ENCODE peak calls at places on chromosomes 13 and 19, in four cellular contexts. One of them, this sample, is unnamed.

GRCh38 chr19:41484822-41485221 is 41.9 kb downstream of the ERICH4 start:
- DNase-seq in SK-N-SH: no peak
- DNase-seq in PC-3: no peak
- DNase-seq in HCT116: no peak
- DNase-seq in this sample: no peak

GRCh38 chr13:52454459-52454824 is 836 bp upstream of the CKAP2 start:
- DNase-seq in HCT116: no peak
- DNase-seq in PC-3: peak; percentile 11
- DNase-seq in SK-N-SH: peak; percentile 34
- DNase-seq in this sample: peak; percentile 77

GRCh38 chr13:32830632-32831031 is 185.6 kb upstream of the KL start:
- DNase-seq in SK-N-SH: no peak
- DNase-seq in HCT116: no peak
- DNase-seq in PC-3: no peak
- DNase-seq in this sample: no peak

GRCh38 chr19:42216653-42217521 is 590 bp downstream of the DEDD2 start:
- DNase-seq in HCT116: no peak
- DNase-seq in PC-3: peak; percentile 15
- DNase-seq in SK-N-SH: peak; percentile 86
- DNase-seq in this sample: peak; percentile 69

GRCh38 chr13:34941436-34941834 is 635 bp upstream of the NBEA start:
- DNase-seq in HCT116: no peak
- DNase-seq in PC-3: no peak
- DNase-seq in SK-N-SH: no peak
- DNase-seq in this sample: peak; percentile 8

GRCh38 chr13:110300090-110300815 is 6.7 kb downstream of the COL4A1 start:
- DNase-seq in SK-N-SH: no peak
- DNase-seq in PC-3: no peak
- DNase-seq in HCT116: no peak
- DNase-seq in this sample: no peak

GRCh38 chr19:6677924-6678689 is 8.1 kb upstream of the TNFSF14 start:
- DNase-seq in SK-N-SH: peak; percentile 44
- DNase-seq in HCT116: no peak
- DNase-seq in PC-3: no peak
- DNase-seq in this sample: no peak

GRCh38 chr19:41352609-41353465 is 885 bp downstream of the TGFB1 start:
- DNase-seq in PC-3: peak; percentile 49
- DNase-seq in HCT116: no peak
- DNase-seq in SK-N-SH: peak; percentile 79
- DNase-seq in this sample: peak; percentile 82

GRCh38 chr13:89212186-89212585 is 1541.0 kb downstream of the SLITRK5 start:
- DNase-seq in SK-N-SH: no peak
- DNase-seq in PC-3: no peak
- DNase-seq in HCT116: no peak
- DNase-seq in this sample: no peak

GRCh38 chr19:13212759-13213330 is 62.6 kb downstream of the IER2 start:
- DNase-seq in PC-3: peak; percentile 76
- DNase-seq in SK-N-SH: peak; percentile 72
- DNase-seq in HCT116: peak; percentile 56
- DNase-seq in this sample: peak; percentile 84

GRCh38 chr13:45206340-45206739 is 5.5 kb upstream of the KCTD4 start:
- DNase-seq in PC-3: peak; percentile 89
- DNase-seq in HCT116: peak; percentile 69
- DNase-seq in SK-N-SH: no peak
- DNase-seq in this sample: no peak

GRCh38 chr13:40618581-40619478 is 47.6 kb downstream of the FOXO1 start:
- DNase-seq in HCT116: no peak
- DNase-seq in PC-3: no peak
- DNase-seq in SK-N-SH: no peak
- DNase-seq in this sample: no peak

GRCh38 chr19:56840452-56841193 is at the start of the genes PEG3 and ZIM2:
- DNase-seq in PC-3: no peak
- DNase-seq in SK-N-SH: peak; percentile 76
- DNase-seq in HCT116: no peak
- DNase-seq in this sample: no peak

GRCh38 chr13:111122056-111122455 is 6.9 kb downstream of the ARHGEF7 start:
- DNase-seq in SK-N-SH: no peak
- DNase-seq in PC-3: no peak
- DNase-seq in HCT116: no peak
- DNase-seq in this sample: no peak

GRCh38 chr13:40920826-40921225 is 98.3 kb downstream of the ELF1 start:
- DNase-seq in HCT116: no peak
- DNase-seq in SK-N-SH: no peak
- DNase-seq in PC-3: peak; percentile 19
- DNase-seq in this sample: no peak

GRCh38 chr13:110716235-110716505 is 2.7 kb downstream of the ING1 start:
- DNase-seq in HCT116: no peak
- DNase-seq in SK-N-SH: no peak
- DNase-seq in PC-3: peak; percentile 40
- DNase-seq in this sample: peak; percentile 29

GRCh38 chr19:30165228-30165813 is 206.9 kb upstream of the ZNF536 start:
- DNase-seq in PC-3: no peak
- DNase-seq in SK-N-SH: no peak
- DNase-seq in HCT116: no peak
- DNase-seq in this sample: no peak

GRCh38 chr19:53019684-53020083 is 6.0 kb downstream of the ERVV-1 start:
- DNase-seq in HCT116: peak; percentile 3
- DNase-seq in PC-3: no peak
- DNase-seq in SK-N-SH: no peak
- DNase-seq in this sample: peak; percentile 46

GRCh38 chr19:40273469-40274360 is 11.4 kb downstream of the AKT2 start:
- DNase-seq in HCT116: no peak
- DNase-seq in SK-N-SH: no peak
- DNase-seq in PC-3: no peak
- DNase-seq in this sample: no peak

GRCh38 chr13:36979361-36980040 is 19.6 kb downstream of the ALG5 start:
- DNase-seq in PC-3: no peak
- DNase-seq in HCT116: no peak
- DNase-seq in SK-N-SH: no peak
- DNase-seq in this sample: no peak

GRCh38 chr13:75372517-75372916 is 109.5 kb downstream of the TBC1D4 start:
- DNase-seq in HCT116: no peak
- DNase-seq in SK-N-SH: peak; percentile 42
- DNase-seq in PC-3: peak; percentile 64
- DNase-seq in this sample: peak; percentile 74

GRCh38 chr19:51338563-51339312 is 3.2 kb downstream of the VSIG10L start:
- DNase-seq in PC-3: peak; percentile 88
- DNase-seq in SK-N-SH: peak; percentile 95
- DNase-seq in HCT116: peak; percentile 56
- DNase-seq in this sample: peak; percentile 87
- TF ChIP-seq EZH2phosphoT487 in PC-3: no peak
- TF ChIP-seq EZH2phosphoT487 in SK-N-SH: no peak
- TF ChIP-seq EZH2phosphoT487 in HCT116: no peak
- TF ChIP-seq EZH2phosphoT487 in this sample: no peak

DNA sequence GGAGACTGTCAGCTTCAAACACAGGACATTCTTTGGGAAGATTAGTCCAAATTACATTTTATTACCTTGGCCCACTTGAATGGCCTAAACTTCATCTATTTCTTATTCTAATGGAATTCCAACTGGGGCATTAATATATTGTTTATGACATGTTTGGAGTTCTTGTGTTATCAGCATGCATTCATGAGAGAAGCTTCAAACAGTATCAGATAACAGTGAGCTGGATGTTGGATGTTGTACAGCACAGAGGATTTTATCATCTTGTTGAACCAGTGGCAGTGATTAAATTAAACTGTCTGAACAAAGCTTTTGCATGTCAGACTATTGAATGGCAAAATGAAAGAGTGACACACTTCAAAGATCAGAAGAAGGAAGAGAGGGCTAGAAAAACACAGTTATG is 50.0 kb downstream of the MZT1 start:
- DNase-seq in SK-N-SH: peak; percentile 26
- DNase-seq in HCT116: no peak
- DNase-seq in PC-3: no peak
- DNase-seq in this sample: no peak
- TF ChIP-seq EZH2phosphoT487 in SK-N-SH: no peak
- TF ChIP-seq EZH2phosphoT487 in HCT116: no peak
- TF ChIP-seq EZH2phosphoT487 in PC-3: no peak
- TF ChIP-seq EZH2phosphoT487 in this sample: no peak

DNA sequence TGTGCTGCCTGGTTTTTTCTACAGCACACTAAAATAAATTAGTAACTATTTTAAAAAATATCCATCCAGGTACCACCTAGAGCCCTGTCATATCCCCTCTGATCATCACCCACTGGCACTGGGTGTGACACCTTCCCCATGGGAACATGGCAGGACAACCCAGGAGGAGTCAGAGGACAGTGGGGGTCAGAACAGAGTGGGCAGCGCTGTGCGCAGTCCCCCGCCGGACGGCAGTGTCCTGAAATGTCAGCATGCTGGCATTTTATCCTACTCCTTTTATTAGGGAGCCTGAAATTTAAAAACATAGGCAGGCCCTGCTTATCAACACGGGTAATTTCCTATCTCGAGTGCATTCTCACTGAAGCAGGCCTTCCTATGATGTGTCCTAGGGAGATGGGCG is 42.1 kb upstream of the GAS6 start:
- DNase-seq in HCT116: no peak
- DNase-seq in PC-3: no peak
- DNase-seq in SK-N-SH: no peak
- DNase-seq in this sample: no peak
- TF ChIP-seq EZH2phosphoT487 in HCT116: no peak
- TF ChIP-seq EZH2phosphoT487 in PC-3: no peak
- TF ChIP-seq EZH2phosphoT487 in SK-N-SH: no peak
- TF ChIP-seq EZH2phosphoT487 in this sample: no peak

GRCh38 chr13:71300602-71301001 is 566.4 kb downstream of the DACH1 start:
- DNase-seq in PC-3: no peak
- DNase-seq in HCT116: no peak
- DNase-seq in SK-N-SH: no peak
- DNase-seq in this sample: no peak

GRCh38 chr13:71306821-71307220 is 560.2 kb downstream of the DACH1 start:
- DNase-seq in HCT116: no peak
- DNase-seq in PC-3: no peak
- DNase-seq in SK-N-SH: no peak
- DNase-seq in this sample: no peak

GRCh38 chr13:71304861-71305260 is 562.1 kb downstream of the DACH1 start:
- DNase-seq in SK-N-SH: no peak
- DNase-seq in PC-3: no peak
- DNase-seq in HCT116: no peak
- DNase-seq in this sample: no peak

GRCh38 chr13:71303144-71303543 is 563.9 kb downstream of the DACH1 start:
- DNase-seq in PC-3: no peak
- DNase-seq in SK-N-SH: no peak
- DNase-seq in HCT116: no peak
- DNase-seq in this sample: no peak
- TF ChIP-seq EZH2phosphoT487 in PC-3: no peak
- TF ChIP-seq EZH2phosphoT487 in SK-N-SH: no peak
- TF ChIP-seq EZH2phosphoT487 in HCT116: no peak
- TF ChIP-seq EZH2phosphoT487 in this sample: no peak

DNA sequence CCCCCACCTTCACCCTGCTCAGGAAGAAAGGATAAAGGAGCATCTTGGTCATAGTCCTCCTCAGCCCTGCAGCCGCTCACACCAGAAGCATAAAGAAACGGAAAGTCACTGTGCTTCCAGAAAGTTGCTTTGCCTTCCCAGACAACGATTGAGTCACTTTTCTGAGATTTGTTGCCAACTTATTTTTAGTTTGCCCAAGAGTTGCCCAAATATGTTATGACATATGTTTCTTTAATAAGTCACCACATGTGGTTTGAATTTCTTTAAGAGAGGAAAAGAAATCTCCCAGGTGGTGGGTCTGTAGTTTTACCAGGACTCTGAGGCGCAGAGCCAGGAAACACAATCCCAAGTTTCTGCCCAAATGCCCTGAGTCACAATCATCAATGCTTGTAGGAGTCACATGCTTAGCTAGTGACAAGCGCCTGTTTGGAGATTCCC is 63.4 kb upstream of the LRCH1 start:
- DNase-seq in HCT116: no peak
- DNase-seq in SK-N-SH: no peak
- DNase-seq in PC-3: peak; percentile 73
- DNase-seq in this sample: no peak
- TF ChIP-seq EZH2phosphoT487 in HCT116: no peak
- TF ChIP-seq EZH2phosphoT487 in SK-N-SH: no peak
- TF ChIP-seq EZH2phosphoT487 in PC-3: no peak
- TF ChIP-seq EZH2phosphoT487 in this sample: no peak

DNA sequence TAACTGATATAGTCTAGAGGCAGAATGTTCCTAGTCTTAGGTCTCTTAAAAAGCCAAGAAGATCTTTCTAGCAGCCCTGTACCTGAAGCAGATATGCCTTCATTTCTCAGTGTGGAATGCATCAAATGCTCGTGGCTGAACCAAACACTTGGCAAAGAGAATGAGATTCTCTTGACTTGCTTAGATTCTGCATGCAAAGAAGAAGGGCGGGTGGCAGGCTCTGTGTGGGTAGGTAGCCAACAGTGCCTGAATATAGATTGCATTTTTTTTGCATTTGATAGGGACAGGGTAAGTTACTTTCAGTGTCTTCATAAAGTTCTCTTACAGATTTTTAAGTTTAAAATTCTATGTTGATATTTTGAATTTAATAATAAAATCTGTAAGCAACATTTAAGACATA is 27.3 kb downstream of the IFT88 start:
- DNase-seq in HCT116: no peak
- DNase-seq in SK-N-SH: no peak
- DNase-seq in PC-3: no peak
- DNase-seq in this sample: no peak
- TF ChIP-seq EZH2phosphoT487 in HCT116: no peak
- TF ChIP-seq EZH2phosphoT487 in SK-N-SH: no peak
- TF ChIP-seq EZH2phosphoT487 in PC-3: no peak
- TF ChIP-seq EZH2phosphoT487 in this sample: no peak

GRCh38 chr19:15790096-15790495 is 2.6 kb downstream of the OR10H5 start:
- DNase-seq in SK-N-SH: no peak
- DNase-seq in PC-3: peak; percentile 73
- DNase-seq in HCT116: no peak
- DNase-seq in this sample: no peak
- TF ChIP-seq EZH2phosphoT487 in SK-N-SH: no peak
- TF ChIP-seq EZH2phosphoT487 in PC-3: no peak
- TF ChIP-seq EZH2phosphoT487 in HCT116: no peak
- TF ChIP-seq EZH2phosphoT487 in this sample: no peak

GRCh38 chr19:3899531-3900294 is 19.2 kb downstream of the ATCAY start:
- DNase-seq in PC-3: peak; percentile 4
- DNase-seq in SK-N-SH: no peak
- DNase-seq in HCT116: no peak
- DNase-seq in this sample: no peak
- TF ChIP-seq EZH2phosphoT487 in PC-3: no peak
- TF ChIP-seq EZH2phosphoT487 in SK-N-SH: no peak
- TF ChIP-seq EZH2phosphoT487 in HCT116: no peak
- TF ChIP-seq EZH2phosphoT487 in this sample: no peak

GRCh38 chr19:35642312-35642711 is 767 bp downstream of the ETV2 start:
- DNase-seq in PC-3: no peak
- DNase-seq in HCT116: no peak
- DNase-seq in SK-N-SH: no peak
- DNase-seq in this sample: no peak
- TF ChIP-seq EZH2phosphoT487 in PC-3: no peak
- TF ChIP-seq EZH2phosphoT487 in HCT116: no peak
- TF ChIP-seq EZH2phosphoT487 in SK-N-SH: no peak
- TF ChIP-seq EZH2phosphoT487 in this sample: no peak

DNA sequence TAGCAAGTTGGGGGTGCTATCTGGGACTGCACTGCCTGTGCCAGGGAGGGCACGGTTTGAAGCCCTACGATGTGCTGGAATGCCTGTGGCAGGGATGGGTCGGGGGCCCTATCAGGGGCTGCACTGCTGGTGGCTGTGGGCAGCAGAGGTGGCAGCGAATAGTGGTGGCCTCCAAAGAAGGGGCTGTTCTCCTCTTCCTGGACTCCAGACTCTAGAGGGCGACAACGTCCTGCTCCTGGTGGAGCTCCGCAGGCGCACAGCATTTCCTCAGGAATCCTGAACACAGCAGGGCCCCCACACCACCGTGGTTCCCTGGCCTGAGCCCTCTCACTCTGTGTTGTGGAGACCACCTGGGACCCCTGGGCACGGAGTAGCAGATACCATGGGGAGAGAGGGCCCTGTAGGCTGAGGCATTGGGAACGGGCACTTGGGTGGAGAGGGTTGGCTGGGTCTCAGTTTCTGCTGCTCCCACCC is 145.6 kb downstream of the TNFRSF19 start:
- DNase-seq in SK-N-SH: no peak
- DNase-seq in PC-3: peak; percentile 78
- DNase-seq in HCT116: peak; percentile 18
- DNase-seq in this sample: peak; percentile 26
- TF ChIP-seq EZH2phosphoT487 in SK-N-SH: no peak
- TF ChIP-seq EZH2phosphoT487 in PC-3: no peak
- TF ChIP-seq EZH2phosphoT487 in HCT116: no peak
- TF ChIP-seq EZH2phosphoT487 in this sample: no peak